ENCODE peak calls at places on chromosomes 16 and 17, in six cellular contexts. L is CD8-positive, alpha-beta T cell; U is lung; Z is cardiac muscle cell; Q is kidney; Y is gastrocnemius medialis. T is an unnamed sample. For H3K4me1 and H3K9me3, the result is how much of the 10 kb centered on the place peaks cover.

GRCh38 chr17:15910791-15911190 is 34.1 kb upstream of the ADORA2B start:
- DNase-seq in L (no peak), U (no peak), Z (no peak), Q (no peak), Y (no peak), T (no peak)

GRCh38 chr16:3963203-3963602 is 82.7 kb upstream of the CREBBP start:
- DNase-seq in L (peak), U (no peak), Z (peak), Q (peak), Y (no peak), T (no peak)

GRCh38 chr16:23597003-23597756 is 1.1 kb upstream of the NDUFAB1 start:
- DNase-seq in L (no peak), U (no peak), Z (peak), Q (no peak), Y (peak), T (peak)

GRCh38 chr17:47644324-47644723 is 5.4 kb upstream of the KPNB1 start:
- DNase-seq in L (no peak), U (no peak), Z (peak), Q (no peak), Y (no peak), T (no peak)

GRCh38 chr16:69691980-69692911 is 34.1 kb downstream of the NQO1 start:
- DNase-seq in L (no peak), U (no peak), Z (peak), Q (no peak), Y (no peak), T (no peak)

GRCh38 chr16:72367841-72368240 is 195.9 kb upstream of the PMFBP1 start:
- DNase-seq in L (no peak), U (no peak), Z (no peak), Q (no peak), Y (no peak), T (no peak)

GRCh38 chr17:19287651-19288050 is 50.5 kb downstream of the EPN2 start:
- DNase-seq in L (no peak), U (no peak), Z (no peak), Q (no peak), Y (no peak), T (no peak)

GRCh38 chr17:34610038-34610437 is 30.7 kb downstream of the TMEM132E start:
- DNase-seq in L (no peak), U (no peak), Z (no peak), Q (no peak), Y (no peak), T (no peak)

GRCh38 chr17:70070297-70071027 is 4.6 kb upstream of the KCNJ16 start:
- DNase-seq in L (no peak), U (no peak), Z (no peak), Q (no peak), Y (no peak), T (no peak)

GRCh38 chr17:34155947-34156346 is 99.1 kb upstream of the CCL2 start:
- DNase-seq in L (no peak), U (no peak), Z (no peak), Q (peak), Y (no peak), T (no peak)

GRCh38 chr16:66299349-66299748 is 67.1 kb upstream of the CDH5 start:
- DNase-seq in L (no peak), U (no peak), Z (no peak), Q (peak), Y (no peak), T (peak)

GRCh38 chr17:82114447-82114846 is 16.4 kb upstream of the FASN start:
- DNase-seq in L (no peak), U (no peak), Z (no peak), Q (no peak), Y (no peak), T (no peak)

GRCh38 chr16:67235816-67236547 is 9.1 kb downstream of the TMEM208 start:
- DNase-seq in L (no peak), U (no peak), Z (no peak), Q (no peak), Y (no peak), T (no peak)

GRCh38 chr17:80905586-80906230 is 85.9 kb upstream of the CHMP6 start:
- DNase-seq in L (no peak), U (no peak), Z (no peak), Q (peak), Y (no peak), T (no peak)

GRCh38 chr17:15493031-15493750 is 25.8 kb upstream of the CDRT4 start:
- DNase-seq in L (no peak), U (no peak), Z (no peak), Q (no peak), Y (no peak), T (no peak)

GRCh38 chr16:65725156-65725845 is 603.4 kb upstream of the CDH11 start:
- DNase-seq in L (no peak), U (no peak), Z (peak), Q (no peak), Y (no peak), T (no peak)

GRCh38 chr17:45144199-45145034 is 3.9 kb upstream of the HEXIM1 start:
- DNase-seq in L (no peak), U (no peak), Z (peak), Q (peak), Y (no peak), T (no peak)

GRCh38 chr16:47025641-47026040 is 52.2 kb upstream of the DNAJA2 start:
- DNase-seq in L (no peak), U (no peak), Z (no peak), Q (no peak), Y (no peak), T (no peak)

GRCh38 chr17:49110504-49110903 is 22.1 kb upstream of the B4GALNT2 start:
- DNase-seq in L (no peak), U (no peak), Z (no peak), Q (no peak), Y (no peak), T (no peak)

GRCh38 chr16:70529051-70529777 is 5.6 kb downstream of the SF3B3 start:
- DNase-seq in L (no peak), U (no peak), Z (peak), Q (no peak), Y (no peak), T (no peak)

GRCh38 chr17:63274156-63274555 is 171.9 kb downstream of the CYB561 start:
- DNase-seq in L (no peak), U (no peak), Z (peak), Q (no peak), Y (no peak), T (no peak)

GRCh38 chr16:17836868-17837602 is 366.3 kb upstream of the XYLT1 start:
- DNase-seq in L (no peak), U (no peak), Z (peak), Q (no peak), Y (no peak), T (peak)

GRCh38 chr16:88649924-88650748 is 717 bp downstream of the CYBA start:
- DNase-seq in L (no peak), U (no peak), Z (peak), Q (peak), Y (no peak), T (no peak)

GRCh38 chr16:77788196-77789084 is at the start of gene VAT1L:
- DNase-seq in L (no peak), U (no peak), Z (peak), Q (peak), Y (no peak), T (peak)

GRCh38 chr16:54140057-54140787 is 146.4 kb downstream of the IRX3 start:
- DNase-seq in L (no peak), U (no peak), Z (peak), Q (no peak), Y (no peak), T (no peak)

GRCh38 chr17:65515959-65516948 is 45.2 kb downstream of the AXIN2 start:
- DNase-seq in L (no peak), U (peak), Z (peak), Q (no peak), Y (no peak), T (peak)

GRCh38 chr16:2043980-2044451 is 3.6 kb downstream of the NTHL1 start:
- DNase-seq in L (no peak), U (peak), Z (no peak), Q (peak), Y (no peak), T (no peak)

GRCh38 chr16:1789643-1790045 is 3.9 kb downstream of the IGFALS start:
- DNase-seq in L (no peak), U (no peak), Z (no peak), Q (peak), Y (no peak), T (no peak)

GRCh38 chr16:1960665-1961630 is 1.6 kb downstream of the NDUFB10 start:
- DNase-seq in L (no peak), U (no peak), Z (peak), Q (no peak), Y (no peak), T (peak)

GRCh38 chr16:10206865-10207264 is 24.6 kb upstream of the GRIN2A start:
- DNase-seq in L (no peak), U (no peak), Z (no peak), Q (no peak), Y (no peak), T (no peak)
- H3K4me1 ChIP-seq in L (under half), U (under half), Z (under half), Q (under half), Y (under half), T (under half)

GRCh38 chr17:58370309-58370708 is 18.3 kb upstream of the SUPT4H1 start:
- DNase-seq in L (no peak), U (no peak), Z (no peak), Q (no peak), Y (no peak), T (no peak)

GRCh38 chr17:58367462-58367861 is 15.5 kb upstream of the SUPT4H1 start:
- DNase-seq in L (no peak), U (no peak), Z (no peak), Q (no peak), Y (no peak), T (no peak)

GRCh38 chr17:58368860-58369213 is 16.8 kb upstream of the SUPT4H1 start:
- DNase-seq in L (no peak), U (no peak), Z (no peak), Q (no peak), Y (no peak), T (no peak)

GRCh38 chr17:58370716-58371115 is 18.7 kb upstream of the SUPT4H1 start:
- DNase-seq in L (no peak), U (no peak), Z (no peak), Q (no peak), Y (no peak), T (no peak)

DNA sequence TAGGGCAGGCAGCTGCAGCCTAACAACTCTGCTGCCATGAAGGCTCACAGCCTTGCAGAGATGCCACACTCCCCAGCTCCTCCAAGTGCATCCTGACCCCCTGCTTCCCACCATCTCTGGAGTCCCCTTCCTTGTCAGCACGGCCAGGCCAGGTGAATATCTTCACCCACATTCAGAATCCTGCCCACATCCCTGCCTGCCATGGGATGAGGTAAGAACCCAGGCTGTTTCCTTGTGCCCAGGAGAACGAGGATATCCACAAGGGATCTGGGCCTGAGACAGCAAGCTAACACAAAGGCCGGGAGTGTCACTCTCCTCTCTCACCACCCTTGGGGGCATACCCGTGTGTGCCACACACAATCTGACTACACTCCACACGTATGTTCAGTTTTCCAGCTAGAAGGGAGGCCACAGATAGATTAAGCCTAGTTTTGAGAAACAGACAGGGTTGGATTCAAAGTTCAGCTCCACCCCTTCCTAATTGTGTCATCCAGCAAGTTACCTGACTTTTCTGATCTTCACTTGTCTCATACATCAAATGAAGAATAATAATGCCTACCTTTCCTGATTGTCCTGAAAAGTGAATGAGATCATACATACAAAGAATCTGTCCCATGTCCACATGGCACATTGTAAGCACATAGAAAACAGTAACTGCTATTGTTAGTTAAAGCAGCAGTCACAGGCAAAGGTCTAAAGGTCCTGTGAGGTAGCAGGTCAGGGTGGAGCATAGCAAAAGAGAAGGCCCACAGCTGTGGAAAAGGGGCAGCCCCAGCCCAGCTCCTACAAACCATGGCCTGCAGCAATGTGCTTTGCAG is 17.4 kb upstream of the SUPT4H1 start:
- DNase-seq in L (no peak), U (no peak), Z (no peak), Q (no peak), Y (no peak), T (no peak)
- H3K27ac ChIP-seq in L (no peak), U (no peak), Z (no peak), Q (no peak), Y (no peak), T (no peak)

GRCh38 chr16:35713762-35714650 is 2254.6 kb downstream of the TP53TG3F start:
- DNase-seq in L (no peak), U (peak), Z (no peak), Q (no peak), Y (no peak), T (peak)

GRCh38 chr16:35706901-35707300 is 2247.5 kb downstream of the TP53TG3F start:
- DNase-seq in L (no peak), U (no peak), Z (no peak), Q (no peak), Y (no peak), T (no peak)

GRCh38 chr16:35711958-35712357 is 2252.5 kb downstream of the TP53TG3F start:
- DNase-seq in L (no peak), U (peak), Z (no peak), Q (no peak), Y (no peak), T (no peak)

GRCh38 chr16:35714665-35715064 is 2255.3 kb downstream of the TP53TG3F start:
- DNase-seq in L (no peak), U (peak), Z (no peak), Q (no peak), Y (no peak), T (peak)

GRCh38 chr16:35711435-35711834 is 2252.0 kb downstream of the TP53TG3F start:
- DNase-seq in L (no peak), U (peak), Z (no peak), Q (no peak), Y (no peak), T (no peak)
- H3K9me3 ChIP-seq in L (under half), U (under half), Z (under half), Q (under half), Y (under half), T (under half)

GRCh38 chr16:85617948-85618347 is 4.8 kb downstream of the GSE1 start:
- DNase-seq in L (no peak), U (peak), Z (no peak), Q (no peak), Y (no peak), T (no peak)

GRCh38 chr16:85616608-85617311 is 3.6 kb downstream of the GSE1 start:
- DNase-seq in L (no peak), U (peak), Z (no peak), Q (peak), Y (no peak), T (no peak)

GRCh38 chr16:85618509-85618908 is 5.4 kb downstream of the GSE1 start:
- DNase-seq in L (no peak), U (no peak), Z (no peak), Q (no peak), Y (no peak), T (no peak)

GRCh38 chr16:85620403-85620802 is 7.3 kb downstream of the GSE1 start:
- DNase-seq in L (no peak), U (no peak), Z (no peak), Q (no peak), Y (no peak), T (no peak)

DNA sequence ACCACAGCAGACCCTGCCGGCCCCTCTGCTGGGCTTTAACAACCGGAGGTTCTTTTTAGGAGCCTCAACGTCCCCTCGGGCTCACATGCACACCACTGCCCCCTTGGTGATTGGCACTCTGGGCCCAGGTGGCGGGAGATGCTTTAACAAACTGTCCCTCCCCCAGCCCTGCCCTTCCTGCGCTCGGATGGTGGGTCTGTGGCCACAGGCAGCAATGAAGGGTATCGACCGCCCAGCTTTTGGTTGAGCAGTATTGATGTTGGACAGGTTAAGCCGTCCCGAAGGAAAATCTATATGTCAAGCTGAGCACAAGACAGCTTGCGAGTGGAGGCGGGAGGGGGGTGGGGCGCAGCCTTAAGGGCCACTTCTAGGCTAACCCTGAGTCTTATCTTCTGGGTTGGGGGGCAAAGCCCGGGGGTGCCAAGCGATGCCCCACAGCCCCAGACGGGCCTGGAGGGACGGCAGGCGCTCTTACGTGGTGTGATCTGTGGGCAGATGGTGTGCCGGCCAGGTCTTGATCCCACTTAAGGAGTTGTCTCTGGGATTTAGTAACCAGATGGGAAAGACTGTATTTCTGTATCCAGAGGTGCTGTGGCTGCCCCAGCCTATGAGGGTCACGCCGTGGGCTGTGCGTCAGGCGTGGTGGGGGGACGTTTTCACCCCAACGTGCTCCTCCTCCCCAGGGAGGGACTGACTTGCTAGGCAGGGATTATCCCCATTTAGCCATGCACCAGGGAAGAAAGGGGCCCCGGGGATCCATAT is 6.1 kb downstream of the GSE1 start:
- DNase-seq in L (no peak), U (no peak), Z (no peak), Q (peak), Y (no peak), T (no peak)
- H3K4me1 ChIP-seq in L (half or more), U (half or more), Z (under half), Q (under half), Y (half or more), T (under half)

GRCh38 chr16:57377080-57377841 is 5.0 kb downstream of the CX3CL1 start:
- DNase-seq in L (no peak), U (no peak), Z (peak), Q (no peak), Y (no peak), T (peak)
- H3K27ac ChIP-seq in L (no peak), U (no peak), Z (no peak), Q (no peak), Y (no peak), T (peak)

GRCh38 chr17:42272576-42272975 is 3.6 kb downstream of the STAT5B start:
- DNase-seq in L (no peak), U (no peak), Z (no peak), Q (no peak), Y (no peak), T (no peak)
- H3K9me3 ChIP-seq in L (under half), U (under half), Z (under half), Q (under half), Y (under half), T (under half)

GRCh38 chr17:28090551-28090950 is 48.1 kb downstream of the NLK start:
- DNase-seq in L (no peak), U (no peak), Z (no peak), Q (no peak), Y (no peak), T (no peak)
- H3K4me1 ChIP-seq in L (under half), U (under half), Z (under half), Q (under half), Y (under half), T (under half)

GRCh38 chr17:57352658-57353057 is 96.3 kb downstream of the MSI2 start:
- DNase-seq in L (no peak), U (no peak), Z (no peak), Q (no peak), Y (no peak), T (no peak)
- H3K27ac ChIP-seq in L (no peak), U (no peak), Z (no peak), Q (no peak), Y (peak), T (no peak)

DNA sequence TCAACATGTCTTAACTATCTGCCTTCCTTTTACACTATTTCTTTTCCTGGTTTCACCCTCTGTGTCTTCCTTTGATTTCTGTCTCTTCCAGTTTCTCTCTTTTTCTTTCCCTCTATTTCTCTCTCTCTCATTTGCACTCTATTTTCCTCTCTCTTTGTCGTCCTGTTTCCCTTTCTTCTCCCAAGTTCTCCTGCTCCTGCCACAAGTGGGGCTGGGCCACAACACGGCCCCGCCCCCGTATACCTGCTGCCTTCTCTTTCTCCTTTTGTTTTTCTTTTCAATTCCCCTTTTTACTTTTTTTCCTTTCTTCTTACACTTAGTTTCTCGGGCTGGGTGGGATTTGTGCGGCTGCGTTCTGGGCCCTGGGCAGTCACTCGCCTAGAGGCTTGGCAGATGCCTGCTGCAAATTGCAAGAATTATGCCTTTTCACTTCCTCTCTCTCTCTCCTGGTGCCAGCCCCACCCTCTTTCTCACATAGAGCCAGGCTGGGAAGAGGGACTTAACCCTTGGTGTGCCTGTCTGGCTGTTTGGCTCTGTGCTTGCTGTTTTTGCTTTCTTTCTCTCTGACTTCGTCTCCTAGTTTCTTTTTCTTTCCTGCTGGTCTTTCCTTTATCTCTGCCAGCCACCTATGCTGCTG is 2139.4 kb downstream of the TP53TG3F start:
- DNase-seq in L (no peak), U (no peak), Z (no peak), Q (no peak), Y (no peak), T (peak)
- H3K9me3 ChIP-seq in L (under half), U (under half), Z (under half), Q (under half), Y (under half), T (under half)